ENCODE peak calls at places on chromosomes 7 and 10, in ten cellular contexts. P, B, G, Q, N, Z, U, F, E and K are unnamed samples.

GRCh38 chr10:88088441-88089340 is 225.3 kb downstream of the PTEN start:
- DNase-seq in P (no peak), B (no peak), G (no peak), Q (no peak), N (no peak), Z (peak), U (no peak), F (no peak), E (no peak), K (no peak)

GRCh38 chr10:71084818-71085126 is 127.6 kb upstream of the UNC5B start:
- DNase-seq in P (no peak), B (no peak), G (no peak), Q (no peak), N (no peak), Z (no peak), U (no peak), F (no peak), E (no peak), K (no peak)

GRCh38 chr7:5793361-5794072 is 12.1 kb upstream of the RNF216 start:
- DNase-seq in P (no peak), B (no peak), G (no peak), Q (no peak), N (no peak), Z (no peak), U (no peak), F (no peak), E (no peak), K (no peak)

GRCh38 chr10:84179059-84179710 is 5.6 kb downstream of the GPR15LG start:
- DNase-seq in P (no peak), B (peak), G (peak), Q (peak), N (no peak), Z (peak), U (peak), F (no peak), E (no peak), K (no peak)

GRCh38 chr10:14476641-14477407 is 146.1 kb upstream of the FRMD4A start:
- DNase-seq in P (no peak), B (peak), G (peak), Q (no peak), N (no peak), Z (peak), U (no peak), F (no peak), E (no peak), K (no peak)

GRCh38 chr7:27661776-27662489 is 750 bp downstream of the HIBADH start:
- DNase-seq in P (no peak), B (peak), G (no peak), Q (peak), N (no peak), Z (peak), U (no peak), F (peak), E (no peak), K (peak)

GRCh38 chr7:70785427-70785826 is 346.5 kb upstream of the GALNT17 start:
- DNase-seq in P (no peak), B (no peak), G (no peak), Q (no peak), N (no peak), Z (peak), U (no peak), F (no peak), E (no peak), K (no peak)

GRCh38 chr10:43401627-43402026 is 7.4 kb downstream of the HNRNPF start:
- DNase-seq in P (peak), B (no peak), G (no peak), Q (no peak), N (no peak), Z (no peak), U (no peak), F (no peak), E (no peak), K (no peak)

GRCh38 chr7:111045469-111045868 is 45.5 kb upstream of the LRRN3 start:
- DNase-seq in P (no peak), B (peak), G (no peak), Q (no peak), N (no peak), Z (no peak), U (no peak), F (no peak), E (no peak), K (no peak)

GRCh38 chr7:114979388-114979787 is 57.5 kb downstream of the MDFIC start:
- DNase-seq in P (no peak), B (peak), G (no peak), Q (no peak), N (peak), Z (peak), U (no peak), F (no peak), E (peak), K (no peak)

GRCh38 chr7:159122276-159122675 is 22.4 kb downstream of the VIPR2 start:
- DNase-seq in P (no peak), B (no peak), G (no peak), Q (no peak), N (no peak), Z (no peak), U (no peak), F (peak), E (no peak), K (no peak)

GRCh38 chr10:1036341-1036791 is 10.7 kb upstream of the IDI2 start:
- DNase-seq in P (no peak), B (peak), G (peak), Q (no peak), N (no peak), Z (peak), U (no peak), F (no peak), E (peak), K (no peak)

GRCh38 chr7:1030444-1031070 is 13.8 kb upstream of the GPR146 start:
- DNase-seq in P (no peak), B (no peak), G (no peak), Q (no peak), N (no peak), Z (no peak), U (no peak), F (peak), E (no peak), K (no peak)

GRCh38 chr7:21944616-21945373 is 904 bp downstream of the CDCA7L start:
- DNase-seq in P (peak), B (no peak), G (no peak), Q (no peak), N (peak), Z (peak), U (no peak), F (peak), E (no peak), K (peak)

GRCh38 chr10:17650416-17650815 is 6.5 kb downstream of the STAM start:
- DNase-seq in P (no peak), B (no peak), G (no peak), Q (no peak), N (no peak), Z (no peak), U (no peak), F (no peak), E (no peak), K (no peak)

GRCh38 chr7:73779517-73779916 is 9.4 kb upstream of the CLDN3 start:
- DNase-seq in P (no peak), B (no peak), G (no peak), Q (no peak), N (no peak), Z (no peak), U (no peak), F (no peak), E (no peak), K (no peak)

GRCh38 chr7:47314248-47314647 is 267.7 kb downstream of the TNS3 start:
- DNase-seq in P (no peak), B (no peak), G (no peak), Q (no peak), N (no peak), Z (no peak), U (no peak), F (no peak), E (no peak), K (no peak)

GRCh38 chr10:116909307-116909706 is 60.0 kb downstream of the ENO4 start:
- DNase-seq in P (no peak), B (no peak), G (no peak), Q (no peak), N (no peak), Z (no peak), U (no peak), F (no peak), E (no peak), K (no peak)

GRCh38 chr10:454860-455259 is 234.6 kb downstream of the DIP2C start:
- DNase-seq in P (no peak), B (peak), G (peak), Q (peak), N (no peak), Z (peak), U (no peak), F (no peak), E (peak), K (no peak)

GRCh38 chr7:26855421-26855820 is 9.0 kb downstream of the SKAP2 start:
- DNase-seq in P (no peak), B (no peak), G (no peak), Q (no peak), N (no peak), Z (peak), U (no peak), F (no peak), E (no peak), K (no peak)

GRCh38 chr7:74051193-74051592 is 23.2 kb downstream of the ELN start:
- DNase-seq in P (no peak), B (no peak), G (no peak), Q (no peak), N (no peak), Z (no peak), U (no peak), F (no peak), E (no peak), K (no peak)

GRCh38 chr10:18497955-18498354 is 153.4 kb downstream of the NSUN6 start:
- DNase-seq in P (no peak), B (no peak), G (no peak), Q (no peak), N (no peak), Z (no peak), U (no peak), F (no peak), E (no peak), K (no peak)

GRCh38 chr7:9200666-9201065 is 767.3 kb downstream of the NXPH1 start:
- DNase-seq in P (no peak), B (no peak), G (no peak), Q (no peak), N (no peak), Z (no peak), U (no peak), F (no peak), E (no peak), K (no peak)

GRCh38 chr7:108002726-108003590 is at the start of gene LAMB1:
- DNase-seq in P (peak), B (peak), G (peak), Q (no peak), N (peak), Z (peak), U (no peak), F (peak), E (peak), K (peak)

GRCh38 chr10:65949543-65949942 is 976.3 kb upstream of the LRRTM3 start:
- DNase-seq in P (no peak), B (no peak), G (no peak), Q (no peak), N (no peak), Z (no peak), U (no peak), F (no peak), E (no peak), K (no peak)

GRCh38 chr10:47319798-47320197 is 2.5 kb upstream of the GDF2 start:
- DNase-seq in P (no peak), B (no peak), G (no peak), Q (no peak), N (no peak), Z (no peak), U (no peak), F (no peak), E (no peak), K (no peak)

GRCh38 chr7:45258533-45259226 is 101.1 kb downstream of the RAMP3 start:
- DNase-seq in P (no peak), B (no peak), G (no peak), Q (no peak), N (peak), Z (no peak), U (no peak), F (no peak), E (no peak), K (no peak)

GRCh38 chr7:44631458-44632115 is 25.2 kb downstream of the OGDH start:
- DNase-seq in P (no peak), B (no peak), G (no peak), Q (no peak), N (no peak), Z (no peak), U (no peak), F (no peak), E (no peak), K (no peak)

GRCh38 chr10:15802375-15802949 is 57.8 kb downstream of the MINDY3 start:
- DNase-seq in P (no peak), B (no peak), G (no peak), Q (no peak), N (no peak), Z (no peak), U (no peak), F (no peak), E (no peak), K (no peak)

GRCh38 chr10:18659784-18660561 is 742 bp downstream of the ARL5B start:
- DNase-seq in P (no peak), B (peak), G (peak), Q (no peak), N (peak), Z (peak), U (no peak), F (no peak), E (no peak), K (no peak)

GRCh38 chr7:48171190-48171589 is at the start of gene ABCA13:
- DNase-seq in P (no peak), B (peak), G (no peak), Q (no peak), N (no peak), Z (peak), U (no peak), F (no peak), E (no peak), K (no peak)

GRCh38 chr10:17238445-17239275 is 10.6 kb downstream of the VIM start:
- DNase-seq in P (no peak), B (peak), G (peak), Q (no peak), N (no peak), Z (peak), U (no peak), F (no peak), E (peak), K (no peak)

GRCh38 chr10:47277352-47278151 is 22.4 kb upstream of the GDF10 start:
- DNase-seq in P (no peak), B (no peak), G (no peak), Q (no peak), N (no peak), Z (peak), U (no peak), F (no peak), E (no peak), K (no peak)

GRCh38 chr10:112793197-112793921 is 156.7 kb upstream of the TCF7L2 start:
- DNase-seq in P (no peak), B (peak), G (peak), Q (no peak), N (no peak), Z (no peak), U (no peak), F (no peak), E (no peak), K (no peak)

GRCh38 chr7:97001221-97001620 is 4.1 kb upstream of the DLX6 start:
- DNase-seq in P (no peak), B (no peak), G (no peak), Q (no peak), N (no peak), Z (no peak), U (no peak), F (no peak), E (no peak), K (no peak)

GRCh38 chr10:77350711-77351119 is 286.9 kb downstream of the KCNMA1 start:
- DNase-seq in P (no peak), B (peak), G (peak), Q (no peak), N (peak), Z (peak), U (no peak), F (no peak), E (peak), K (no peak)

GRCh38 chr10:57482259-57482658 is 785.4 kb downstream of the IPMK start:
- DNase-seq in P (no peak), B (no peak), G (no peak), Q (no peak), N (no peak), Z (no peak), U (no peak), F (no peak), E (no peak), K (no peak)

GRCh38 chr10:46218921-46219320 is 67.9 kb upstream of the ANTXRL start:
- DNase-seq in P (no peak), B (no peak), G (no peak), Q (no peak), N (no peak), Z (no peak), U (no peak), F (no peak), E (no peak), K (no peak)

GRCh38 chr7:66308411-66308810 is 103.3 kb downstream of the TPST1 start:
- DNase-seq in P (no peak), B (peak), G (no peak), Q (no peak), N (no peak), Z (no peak), U (no peak), F (no peak), E (no peak), K (no peak)

GRCh38 chr10:3774018-3774813 is 10.8 kb downstream of the KLF6 start:
- DNase-seq in P (no peak), B (peak), G (peak), Q (no peak), N (no peak), Z (peak), U (no peak), F (no peak), E (peak), K (no peak)

DNA sequence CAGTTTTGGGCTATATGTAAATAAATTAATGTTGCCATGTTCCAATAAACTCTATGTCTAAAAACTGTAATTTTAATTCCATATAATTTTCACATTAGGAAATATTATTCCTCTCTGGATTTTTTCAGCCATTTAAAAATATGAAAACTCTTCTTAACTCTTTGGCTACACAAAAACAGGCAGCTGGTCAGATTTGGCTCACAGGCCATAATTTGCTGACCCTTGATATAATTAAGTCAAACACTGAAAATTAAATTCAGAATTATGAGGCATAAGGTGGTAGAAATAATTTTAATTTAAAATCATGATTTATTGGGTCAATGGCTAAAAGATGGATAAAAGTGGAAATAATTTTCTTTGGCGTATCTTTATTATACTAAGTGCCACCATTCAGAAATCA is 167.0 kb upstream of the ETV1 start:
- DNase-seq in P (no peak), B (no peak), G (no peak), Q (no peak), N (no peak), Z (no peak), U (no peak), F (no peak), E (no peak), K (no peak)
- TF ChIP-seq CTCF in P (no peak), B (no peak), G (no peak), Q (no peak), N (no peak), Z (no peak), U (no peak), F (no peak), E (no peak), K (no peak)

GRCh38 chr10:25758041-25758457 is 176.0 kb upstream of the MYO3A start:
- DNase-seq in P (peak), B (peak), G (no peak), Q (peak), N (no peak), Z (no peak), U (no peak), F (no peak), E (peak), K (no peak)
- TF ChIP-seq CTCF in P (peak), B (peak), G (peak), Q (peak), N (peak), Z (no peak), U (no peak), F (no peak), E (no peak), K (peak)

GRCh38 chr10:93224005-93224779 is 150.5 kb downstream of the CYP26A1 start:
- DNase-seq in P (no peak), B (no peak), G (no peak), Q (no peak), N (no peak), Z (no peak), U (no peak), F (no peak), E (no peak), K (no peak)
- TF ChIP-seq CTCF in P (no peak), B (no peak), G (peak), Q (no peak), N (no peak), Z (peak), U (no peak), F (no peak), E (peak), K (no peak)

DNA sequence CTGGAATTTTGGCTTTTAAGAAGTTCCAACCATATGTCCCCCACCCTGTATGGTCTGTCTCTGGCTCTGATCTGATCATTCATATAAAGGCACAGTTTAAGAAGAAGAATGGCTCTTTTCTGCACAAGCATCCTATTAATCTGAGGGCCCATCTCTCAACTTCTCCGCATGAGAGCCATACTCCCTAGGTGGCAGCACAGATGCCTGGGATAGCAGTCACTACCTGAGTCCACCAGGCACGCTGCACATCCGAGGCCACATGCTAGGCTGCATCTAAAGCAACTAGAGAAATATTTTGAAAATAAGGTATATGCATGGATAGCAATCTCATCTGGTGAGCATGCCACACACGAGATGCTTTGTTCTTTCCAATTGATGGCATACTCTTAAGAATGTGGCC is 565.5 kb downstream of the PARD3 start:
- DNase-seq in P (no peak), B (no peak), G (no peak), Q (no peak), N (no peak), Z (no peak), U (no peak), F (no peak), E (no peak), K (no peak)
- TF ChIP-seq CTCF in P (no peak), B (no peak), G (peak), Q (no peak), N (no peak), Z (peak), U (no peak), F (no peak), E (peak), K (peak)

GRCh38 chr10:11853468-11853867 is 30.3 kb downstream of the PROSER2 start:
- DNase-seq in P (no peak), B (no peak), G (no peak), Q (no peak), N (no peak), Z (no peak), U (no peak), F (no peak), E (no peak), K (no peak)
- TF ChIP-seq CTCF in P (no peak), B (peak), G (peak), Q (no peak), N (no peak), Z (peak), U (no peak), F (no peak), E (peak), K (peak)

GRCh38 chr10:9602930-9603459 is 1414.7 kb upstream of the CELF2 start:
- DNase-seq in P (no peak), B (no peak), G (no peak), Q (no peak), N (no peak), Z (no peak), U (no peak), F (no peak), E (no peak), K (no peak)

GRCh38 chr10:9605231-9605630 is 1412.4 kb upstream of the CELF2 start:
- DNase-seq in P (no peak), B (peak), G (no peak), Q (no peak), N (no peak), Z (no peak), U (no peak), F (no peak), E (no peak), K (no peak)

GRCh38 chr10:9603972-9604371 is 1413.7 kb upstream of the CELF2 start:
- DNase-seq in P (no peak), B (no peak), G (no peak), Q (no peak), N (no peak), Z (no peak), U (no peak), F (no peak), E (no peak), K (no peak)

GRCh38 chr10:9613338-9613737 is 1404.3 kb upstream of the CELF2 start:
- DNase-seq in P (no peak), B (peak), G (no peak), Q (no peak), N (no peak), Z (no peak), U (no peak), F (no peak), E (no peak), K (no peak)

DNA sequence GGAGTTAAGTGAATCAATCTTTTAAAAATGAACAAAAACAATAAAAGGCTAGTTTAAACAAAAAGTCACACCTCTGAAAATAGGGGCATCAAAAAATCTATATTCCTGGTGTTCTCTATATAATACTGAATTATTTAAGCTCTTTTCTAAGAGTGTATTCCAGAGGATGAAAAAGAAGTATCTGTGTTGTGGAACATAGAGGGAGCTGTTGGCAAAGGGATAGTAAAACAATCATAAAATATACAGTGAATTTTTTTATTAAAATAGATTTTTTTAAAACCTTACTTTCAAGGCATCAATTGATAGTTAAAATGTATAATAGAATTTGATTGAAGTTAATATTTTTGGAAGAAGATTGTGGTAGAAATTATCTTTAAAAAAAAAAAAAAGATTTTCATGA is 1409.1 kb upstream of the CELF2 start:
- DNase-seq in P (no peak), B (peak), G (no peak), Q (no peak), N (no peak), Z (no peak), U (no peak), F (no peak), E (no peak), K (no peak)
- TF ChIP-seq CTCF in P (peak), B (peak), G (peak), Q (no peak), N (no peak), Z (no peak), U (no peak), F (no peak), E (peak), K (peak)